ENCODE peak calls at places on chromosome 17, in ten cellular contexts. One of them, this sample, is unnamed.

GRCh38 chr17:57678393-57678792 is 66.7 kb downstream of the CCDC182 start:
- DNase-seq in colonic mucosa: peak
- DNase-seq in Caco-2: no peak
- DNase-seq in A549: no peak
- DNase-seq in ascending aorta: no peak
- DNase-seq in mesothelial cell of epicardium: peak
- DNase-seq in transverse colon: no peak
- DNase-seq in H9: no peak
- DNase-seq in SK-N-SH: no peak
- DNase-seq in ovary: no peak
- DNase-seq in this sample: no peak

GRCh38 chr17:82912571-82913089 is 72.8 kb upstream of the ZNF750 start:
- DNase-seq in colonic mucosa: no peak
- DNase-seq in Caco-2: no peak
- DNase-seq in A549: no peak
- DNase-seq in ascending aorta: no peak
- DNase-seq in mesothelial cell of epicardium: no peak
- DNase-seq in transverse colon: no peak
- DNase-seq in H9: no peak
- DNase-seq in SK-N-SH: no peak
- DNase-seq in ovary: no peak
- DNase-seq in this sample: no peak

GRCh38 chr17:46809110-46809571 is 9.4 kb downstream of the WNT3 start:
- DNase-seq in colonic mucosa: no peak
- DNase-seq in Caco-2: no peak
- DNase-seq in A549: no peak
- DNase-seq in ascending aorta: no peak
- DNase-seq in mesothelial cell of epicardium: no peak
- DNase-seq in transverse colon: no peak
- DNase-seq in H9: peak
- DNase-seq in SK-N-SH: peak
- DNase-seq in ovary: no peak
- DNase-seq in this sample: peak

GRCh38 chr17:46170609-46171432 is 22.4 kb downstream of the KANSL1 start:
- DNase-seq in colonic mucosa: no peak
- DNase-seq in Caco-2: no peak
- DNase-seq in A549: no peak
- DNase-seq in ascending aorta: no peak
- DNase-seq in mesothelial cell of epicardium: no peak
- DNase-seq in transverse colon: no peak
- DNase-seq in H9: no peak
- DNase-seq in SK-N-SH: no peak
- DNase-seq in ovary: no peak
- DNase-seq in this sample: no peak

GRCh38 chr17:81528651-81529436 is 667 bp downstream of the FSCN2 start:
- DNase-seq in colonic mucosa: no peak
- DNase-seq in Caco-2: no peak
- DNase-seq in A549: no peak
- DNase-seq in ascending aorta: no peak
- DNase-seq in mesothelial cell of epicardium: no peak
- DNase-seq in transverse colon: no peak
- DNase-seq in H9: no peak
- DNase-seq in SK-N-SH: peak
- DNase-seq in ovary: no peak
- DNase-seq in this sample: no peak

GRCh38 chr17:40486513-40487370 is 14.7 kb downstream of the TNS4 start:
- DNase-seq in colonic mucosa: no peak
- DNase-seq in Caco-2: no peak
- DNase-seq in A549: no peak
- DNase-seq in ascending aorta: no peak
- DNase-seq in mesothelial cell of epicardium: no peak
- DNase-seq in transverse colon: no peak
- DNase-seq in H9: no peak
- DNase-seq in SK-N-SH: no peak
- DNase-seq in ovary: no peak
- DNase-seq in this sample: no peak

GRCh38 chr17:70041575-70041974 is 33.5 kb upstream of the KCNJ16 start:
- DNase-seq in colonic mucosa: no peak
- DNase-seq in Caco-2: no peak
- DNase-seq in A549: no peak
- DNase-seq in ascending aorta: no peak
- DNase-seq in mesothelial cell of epicardium: no peak
- DNase-seq in transverse colon: no peak
- DNase-seq in H9: no peak
- DNase-seq in SK-N-SH: no peak
- DNase-seq in ovary: no peak
- DNase-seq in this sample: no peak

GRCh38 chr17:47850692-47851573 is at the start of gene SP6:
- DNase-seq in colonic mucosa: peak
- DNase-seq in Caco-2: peak
- DNase-seq in A549: peak
- DNase-seq in ascending aorta: no peak
- DNase-seq in mesothelial cell of epicardium: peak
- DNase-seq in transverse colon: peak
- DNase-seq in H9: peak
- DNase-seq in SK-N-SH: peak
- DNase-seq in ovary: peak
- DNase-seq in this sample: peak

GRCh38 chr17:73628642-73629552 is 15.3 kb downstream of the SDK2 start:
- DNase-seq in colonic mucosa: no peak
- DNase-seq in Caco-2: no peak
- DNase-seq in A549: no peak
- DNase-seq in ascending aorta: no peak
- DNase-seq in mesothelial cell of epicardium: no peak
- DNase-seq in transverse colon: no peak
- DNase-seq in H9: no peak
- DNase-seq in SK-N-SH: no peak
- DNase-seq in ovary: no peak
- DNase-seq in this sample: no peak

GRCh38 chr17:45230787-45231480 is 9.2 kb downstream of the FMNL1 start:
- DNase-seq in colonic mucosa: no peak
- DNase-seq in Caco-2: no peak
- DNase-seq in A549: no peak
- DNase-seq in ascending aorta: no peak
- DNase-seq in mesothelial cell of epicardium: no peak
- DNase-seq in transverse colon: no peak
- DNase-seq in H9: peak
- DNase-seq in SK-N-SH: peak
- DNase-seq in ovary: no peak
- DNase-seq in this sample: peak

GRCh38 chr17:73474370-73474988 is 162.7 kb upstream of the CDC42EP4 start:
- DNase-seq in colonic mucosa: peak
- DNase-seq in Caco-2: peak
- DNase-seq in A549: peak
- DNase-seq in ascending aorta: no peak
- DNase-seq in mesothelial cell of epicardium: peak
- DNase-seq in transverse colon: peak
- DNase-seq in H9: no peak
- DNase-seq in SK-N-SH: peak
- DNase-seq in ovary: no peak
- DNase-seq in this sample: peak

DNA sequence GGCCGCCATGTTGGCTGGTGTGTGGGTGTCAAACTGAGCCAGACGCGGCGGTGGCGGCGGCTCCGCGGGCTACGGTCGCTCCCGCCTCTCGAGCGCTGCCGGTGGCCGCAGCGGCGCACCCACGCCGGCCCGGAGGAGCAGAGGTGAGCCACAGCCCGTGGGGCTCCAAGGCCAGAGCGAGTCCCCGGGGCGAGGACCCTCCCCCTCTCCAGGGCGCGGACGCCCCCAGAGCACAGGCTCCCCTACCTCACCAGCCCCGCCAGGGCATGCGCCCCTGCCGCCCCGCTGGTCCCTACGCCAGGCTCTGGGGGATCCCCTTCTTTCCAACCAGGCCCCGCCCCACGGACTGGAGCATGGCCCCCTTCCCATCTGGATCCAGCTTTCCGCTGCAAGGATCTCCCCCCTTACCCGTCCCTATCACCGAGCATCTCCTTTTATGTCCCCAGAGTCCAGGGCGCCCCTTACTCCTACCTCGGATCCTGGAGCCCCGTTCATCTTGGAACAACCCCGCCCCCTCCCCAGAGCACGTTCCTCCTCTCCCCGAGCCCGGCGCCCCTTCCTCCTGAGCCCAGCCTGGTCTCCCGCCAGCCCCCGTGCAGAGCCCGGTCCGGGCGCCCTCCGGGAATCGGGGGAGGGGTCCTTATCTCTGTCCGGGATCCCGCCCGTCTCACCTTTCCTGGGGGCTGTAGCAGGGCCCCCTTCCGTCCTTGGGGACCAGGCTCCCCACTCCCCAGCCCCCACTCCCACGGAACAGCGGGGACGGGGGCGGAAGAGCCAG is 412 bp downstream of the EPN2 start:
- DNase-seq in colonic mucosa: peak
- DNase-seq in Caco-2: peak
- DNase-seq in A549: peak
- DNase-seq in ascending aorta: no peak
- DNase-seq in mesothelial cell of epicardium: peak
- DNase-seq in transverse colon: peak
- DNase-seq in H9: peak
- DNase-seq in SK-N-SH: peak
- DNase-seq in ovary: peak
- DNase-seq in this sample: peak
- TF ChIP-seq CTCF in colonic mucosa: peak
- TF ChIP-seq CTCF in Caco-2: peak
- TF ChIP-seq CTCF in A549: peak
- TF ChIP-seq CTCF in ascending aorta: no peak
- TF ChIP-seq CTCF in mesothelial cell of epicardium: no peak
- TF ChIP-seq CTCF in transverse colon: no peak
- TF ChIP-seq CTCF in H9: peak
- TF ChIP-seq CTCF in SK-N-SH: peak
- TF ChIP-seq CTCF in ovary: no peak
- TF ChIP-seq CTCF in this sample: peak

GRCh38 chr17:58755577-58756245 is at the start of gene PPM1E:
- DNase-seq in colonic mucosa: peak
- DNase-seq in Caco-2: peak
- DNase-seq in A549: peak
- DNase-seq in ascending aorta: no peak
- DNase-seq in mesothelial cell of epicardium: peak
- DNase-seq in transverse colon: peak
- DNase-seq in H9: peak
- DNase-seq in SK-N-SH: peak
- DNase-seq in ovary: peak
- DNase-seq in this sample: peak
- TF ChIP-seq CTCF in colonic mucosa: no peak
- TF ChIP-seq CTCF in Caco-2: no peak
- TF ChIP-seq CTCF in A549: no peak
- TF ChIP-seq CTCF in ascending aorta: no peak
- TF ChIP-seq CTCF in mesothelial cell of epicardium: no peak
- TF ChIP-seq CTCF in transverse colon: no peak
- TF ChIP-seq CTCF in H9: no peak
- TF ChIP-seq CTCF in SK-N-SH: no peak
- TF ChIP-seq CTCF in ovary: no peak
- TF ChIP-seq CTCF in this sample: no peak

GRCh38 chr17:15456486-15456885 is 10.9 kb downstream of the CDRT4 start:
- DNase-seq in colonic mucosa: no peak
- DNase-seq in Caco-2: no peak
- DNase-seq in A549: no peak
- DNase-seq in ascending aorta: no peak
- DNase-seq in mesothelial cell of epicardium: no peak
- DNase-seq in transverse colon: no peak
- DNase-seq in H9: no peak
- DNase-seq in SK-N-SH: no peak
- DNase-seq in ovary: no peak
- DNase-seq in this sample: no peak

GRCh38 chr17:15453782-15454181 is 13.6 kb downstream of the CDRT4 start:
- DNase-seq in colonic mucosa: no peak
- DNase-seq in Caco-2: no peak
- DNase-seq in A549: no peak
- DNase-seq in ascending aorta: no peak
- DNase-seq in mesothelial cell of epicardium: no peak
- DNase-seq in transverse colon: no peak
- DNase-seq in H9: no peak
- DNase-seq in SK-N-SH: no peak
- DNase-seq in ovary: no peak
- DNase-seq in this sample: no peak

GRCh38 chr17:15454328-15454727 is 13.1 kb downstream of the CDRT4 start:
- DNase-seq in colonic mucosa: no peak
- DNase-seq in Caco-2: no peak
- DNase-seq in A549: no peak
- DNase-seq in ascending aorta: no peak
- DNase-seq in mesothelial cell of epicardium: no peak
- DNase-seq in transverse colon: no peak
- DNase-seq in H9: no peak
- DNase-seq in SK-N-SH: no peak
- DNase-seq in ovary: no peak
- DNase-seq in this sample: no peak

GRCh38 chr17:15457723-15458094 is 9.7 kb downstream of the CDRT4 start:
- DNase-seq in colonic mucosa: no peak
- DNase-seq in Caco-2: no peak
- DNase-seq in A549: no peak
- DNase-seq in ascending aorta: no peak
- DNase-seq in mesothelial cell of epicardium: no peak
- DNase-seq in transverse colon: no peak
- DNase-seq in H9: no peak
- DNase-seq in SK-N-SH: no peak
- DNase-seq in ovary: peak
- DNase-seq in this sample: no peak

DNA sequence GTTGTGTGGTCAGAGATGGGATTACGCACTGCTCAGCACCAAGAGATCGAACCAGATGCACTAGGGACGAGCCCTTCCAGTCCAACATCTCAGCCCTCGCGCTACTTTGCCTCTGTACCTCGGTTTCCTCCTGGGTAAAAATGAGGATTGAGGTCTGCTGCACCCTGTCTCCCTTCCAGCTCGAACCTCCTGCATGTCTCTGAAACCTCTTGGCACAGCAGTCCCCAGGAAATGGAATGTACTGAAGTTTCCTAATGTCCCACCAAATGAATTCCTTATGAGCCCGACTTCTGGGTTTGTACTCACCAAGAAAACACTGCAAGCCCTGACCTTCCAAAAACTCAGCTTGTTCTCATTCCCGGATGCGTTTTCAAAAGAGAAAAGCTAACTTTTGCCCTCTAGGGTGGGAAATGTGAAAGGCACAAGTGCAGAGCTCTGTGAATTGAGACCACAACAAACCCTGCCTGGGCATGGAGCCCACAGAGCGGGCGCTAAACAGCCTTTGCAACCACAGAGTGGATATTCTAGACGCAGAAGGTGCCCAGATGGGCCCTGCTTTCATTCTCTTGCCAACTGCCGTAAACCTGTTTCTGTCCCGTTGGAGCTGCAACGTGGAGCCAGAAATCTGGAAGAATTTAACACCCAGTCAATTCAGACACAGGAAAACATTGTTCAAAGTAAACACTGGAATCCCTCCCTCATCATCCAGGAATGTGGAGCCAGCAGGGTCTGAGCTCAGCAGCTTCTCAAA is 10.3 kb downstream of the CDRT4 start:
- DNase-seq in colonic mucosa: no peak
- DNase-seq in Caco-2: no peak
- DNase-seq in A549: no peak
- DNase-seq in ascending aorta: no peak
- DNase-seq in mesothelial cell of epicardium: no peak
- DNase-seq in transverse colon: peak
- DNase-seq in H9: no peak
- DNase-seq in SK-N-SH: peak
- DNase-seq in ovary: peak
- DNase-seq in this sample: no peak
- TF ChIP-seq CTCF in colonic mucosa: no peak
- TF ChIP-seq CTCF in Caco-2: no peak
- TF ChIP-seq CTCF in A549: no peak
- TF ChIP-seq CTCF in ascending aorta: peak
- TF ChIP-seq CTCF in mesothelial cell of epicardium: no peak
- TF ChIP-seq CTCF in transverse colon: peak
- TF ChIP-seq CTCF in H9: peak
- TF ChIP-seq CTCF in SK-N-SH: peak
- TF ChIP-seq CTCF in ovary: no peak
- TF ChIP-seq CTCF in this sample: no peak

GRCh38 chr17:78110363-78111011 is 18.1 kb downstream of the TMC6 start:
- DNase-seq in colonic mucosa: no peak
- DNase-seq in Caco-2: no peak
- DNase-seq in A549: no peak
- DNase-seq in ascending aorta: peak
- DNase-seq in mesothelial cell of epicardium: no peak
- DNase-seq in transverse colon: no peak
- DNase-seq in H9: no peak
- DNase-seq in SK-N-SH: peak
- DNase-seq in ovary: no peak
- DNase-seq in this sample: no peak
- TF ChIP-seq CTCF in colonic mucosa: no peak
- TF ChIP-seq CTCF in Caco-2: no peak
- TF ChIP-seq CTCF in A549: no peak
- TF ChIP-seq CTCF in ascending aorta: no peak
- TF ChIP-seq CTCF in mesothelial cell of epicardium: no peak
- TF ChIP-seq CTCF in transverse colon: no peak
- TF ChIP-seq CTCF in H9: no peak
- TF ChIP-seq CTCF in SK-N-SH: no peak
- TF ChIP-seq CTCF in ovary: no peak
- TF ChIP-seq CTCF in this sample: no peak

This sample was measured in glutamatergic neuron.